ENCODE peak calls at places on chromosomes 13 and 19, in five cellular contexts. K, R, H, S and X are unnamed samples.

GRCh38 chr13:59700281-59700680 is 463.4 kb downstream of the DIAPH3 start:
- DNase-seq in K (no peak), R (peak), H (no peak), S (no peak), X (peak)

GRCh38 chr13:48818495-48818961 is 157.2 kb upstream of the FNDC3A start:
- DNase-seq in K (peak), R (peak), H (peak), S (no peak), X (peak)

GRCh38 chr19:53772943-53773342 is 51.2 kb downstream of the NLRP12 start:
- DNase-seq in K (peak), R (peak), H (peak), S (no peak), X (peak)

GRCh38 chr13:102035969-102036368 is 365.9 kb downstream of the FGF14 start:
- DNase-seq in K (no peak), R (no peak), H (no peak), S (no peak), X (no peak)

GRCh38 chr13:19264711-19265110 is 83.1 kb upstream of the TUBA3C start:
- DNase-seq in K (no peak), R (no peak), H (no peak), S (no peak), X (no peak)

GRCh38 chr13:88627071-88627470 is 955.9 kb downstream of the SLITRK5 start:
- DNase-seq in K (no peak), R (no peak), H (no peak), S (no peak), X (no peak)

GRCh38 chr13:26377038-26377437 is 123.1 kb downstream of the CDK8 start:
- DNase-seq in K (peak), R (no peak), H (peak), S (no peak), X (peak)

GRCh38 chr13:108961542-108962125 is 332.2 kb downstream of the MYO16 start:
- DNase-seq in K (peak), R (peak), H (peak), S (no peak), X (peak)

GRCh38 chr19:50020481-50020880 is 4.7 kb downstream of the VRK3 start:
- DNase-seq in K (no peak), R (no peak), H (peak), S (no peak), X (no peak)

GRCh38 chr19:5000120-5000611 is 31.3 kb downstream of the KDM4B start:
- DNase-seq in K (no peak), R (no peak), H (no peak), S (no peak), X (no peak)

GRCh38 chr13:55244991-55245644 is 1895.6 kb upstream of the PRR20A start:
- DNase-seq in K (no peak), R (no peak), H (peak), S (no peak), X (no peak)

GRCh38 chr19:13095934-13096890 is 6.4 kb downstream of the LYL1 start:
- DNase-seq in K (no peak), R (no peak), H (peak), S (no peak), X (no peak)

GRCh38 chr13:72431981-72432617 is 295.3 kb downstream of the MZT1 start:
- DNase-seq in K (no peak), R (no peak), H (no peak), S (no peak), X (no peak)

GRCh38 chr19:42488783-42489521 is 39.3 kb downstream of the CEACAM1 start:
- DNase-seq in K (no peak), R (no peak), H (peak), S (no peak), X (no peak)

GRCh38 chr19:13461536-13461935 is 44.7 kb downstream of the CACNA1A start:
- DNase-seq in K (no peak), R (no peak), H (no peak), S (no peak), X (no peak)